ENCODE peak calls at places on chromosomes 12 and 14, in five cellular contexts. One of them, this sample, is unnamed. For H3K4me1, the result is how much of the 10 kb centered on the place peaks cover.

GRCh38 chr12:89552376-89552775 is 26.5 kb upstream of the POC1B start:
- DNase-seq in fibroblast of lung: peak
- DNase-seq in cardiac muscle cell: no peak
- DNase-seq in endodermal cell: no peak
- DNase-seq in effector memory CD4-positive, alpha-beta T cell: no peak
- DNase-seq in this sample: no peak

GRCh38 chr12:45939759-45940158 is 50.6 kb downstream of the SCAF11 start:
- DNase-seq in fibroblast of lung: no peak
- DNase-seq in cardiac muscle cell: no peak
- DNase-seq in endodermal cell: no peak
- DNase-seq in effector memory CD4-positive, alpha-beta T cell: no peak
- DNase-seq in this sample: no peak

GRCh38 chr12:79300199-79300568 is 390.6 kb downstream of the PAWR start:
- DNase-seq in effector memory CD4-positive, alpha-beta T cell: no peak
- DNase-seq in endodermal cell: no peak
- DNase-seq in fibroblast of lung: peak
- DNase-seq in cardiac muscle cell: no peak
- DNase-seq in this sample: peak

GRCh38 chr12:54983536-54984102 is 943 bp downstream of the TESPA1 start:
- DNase-seq in effector memory CD4-positive, alpha-beta T cell: no peak
- DNase-seq in fibroblast of lung: no peak
- DNase-seq in cardiac muscle cell: no peak
- DNase-seq in endodermal cell: no peak
- DNase-seq in this sample: no peak

GRCh38 chr12:50742776-50743175 is 21.1 kb upstream of the ATF1 start:
- DNase-seq in endodermal cell: no peak
- DNase-seq in fibroblast of lung: no peak
- DNase-seq in cardiac muscle cell: no peak
- DNase-seq in effector memory CD4-positive, alpha-beta T cell: no peak
- DNase-seq in this sample: no peak

GRCh38 chr14:89428556-89429196 is 11.6 kb upstream of the FOXN3 start:
- DNase-seq in endodermal cell: peak
- DNase-seq in cardiac muscle cell: no peak
- DNase-seq in fibroblast of lung: peak
- DNase-seq in effector memory CD4-positive, alpha-beta T cell: no peak
- DNase-seq in this sample: no peak

GRCh38 chr14:70808023-70808401 is 1.3 kb downstream of the MAP3K9 start:
- DNase-seq in endodermal cell: no peak
- DNase-seq in fibroblast of lung: peak
- DNase-seq in cardiac muscle cell: peak
- DNase-seq in effector memory CD4-positive, alpha-beta T cell: peak
- DNase-seq in this sample: peak

GRCh38 chr14:20682127-20682434 is 2.3 kb upstream of the RNASE4 start:
- DNase-seq in effector memory CD4-positive, alpha-beta T cell: no peak
- DNase-seq in cardiac muscle cell: no peak
- DNase-seq in fibroblast of lung: no peak
- DNase-seq in endodermal cell: no peak
- DNase-seq in this sample: no peak

GRCh38 chr12:65998031-65998430 is 132.5 kb downstream of the LLPH start:
- DNase-seq in fibroblast of lung: no peak
- DNase-seq in endodermal cell: no peak
- DNase-seq in effector memory CD4-positive, alpha-beta T cell: no peak
- DNase-seq in cardiac muscle cell: no peak
- DNase-seq in this sample: no peak

GRCh38 chr12:31221566-31221945 is 104.4 kb downstream of the SINHCAF start:
- DNase-seq in fibroblast of lung: no peak
- DNase-seq in endodermal cell: no peak
- DNase-seq in effector memory CD4-positive, alpha-beta T cell: no peak
- DNase-seq in cardiac muscle cell: no peak
- DNase-seq in this sample: no peak

GRCh38 chr12:56230449-56231183 is 765 bp downstream of the SLC39A5 start:
- DNase-seq in endodermal cell: no peak
- DNase-seq in cardiac muscle cell: no peak
- DNase-seq in fibroblast of lung: no peak
- DNase-seq in effector memory CD4-positive, alpha-beta T cell: no peak
- DNase-seq in this sample: no peak

GRCh38 chr14:25911831-25912230 is 686.0 kb downstream of the NOVA1 start:
- DNase-seq in endodermal cell: no peak
- DNase-seq in cardiac muscle cell: no peak
- DNase-seq in effector memory CD4-positive, alpha-beta T cell: no peak
- DNase-seq in fibroblast of lung: no peak
- DNase-seq in this sample: no peak

GRCh38 chr12:106170285-106170684 is 31.5 kb upstream of the NUAK1 start:
- DNase-seq in cardiac muscle cell: no peak
- DNase-seq in effector memory CD4-positive, alpha-beta T cell: no peak
- DNase-seq in endodermal cell: peak
- DNase-seq in fibroblast of lung: peak
- DNase-seq in this sample: no peak

GRCh38 chr12:86658303-86658702 is 402.1 kb upstream of the MGAT4C start:
- DNase-seq in endodermal cell: no peak
- DNase-seq in cardiac muscle cell: no peak
- DNase-seq in effector memory CD4-positive, alpha-beta T cell: no peak
- DNase-seq in fibroblast of lung: no peak
- DNase-seq in this sample: no peak

GRCh38 chr12:45232771-45233372 is 17.0 kb downstream of the ANO6 start:
- DNase-seq in cardiac muscle cell: no peak
- DNase-seq in effector memory CD4-positive, alpha-beta T cell: no peak
- DNase-seq in fibroblast of lung: peak
- DNase-seq in endodermal cell: peak
- DNase-seq in this sample: peak

GRCh38 chr12:50753232-50753769 is 10.6 kb upstream of the ATF1 start:
- DNase-seq in effector memory CD4-positive, alpha-beta T cell: no peak
- DNase-seq in fibroblast of lung: no peak
- DNase-seq in endodermal cell: no peak
- DNase-seq in cardiac muscle cell: no peak
- DNase-seq in this sample: no peak

GRCh38 chr14:58912799-58913432 is 275.2 kb downstream of the DACT1 start:
- DNase-seq in endodermal cell: no peak
- DNase-seq in cardiac muscle cell: no peak
- DNase-seq in effector memory CD4-positive, alpha-beta T cell: no peak
- DNase-seq in fibroblast of lung: no peak
- DNase-seq in this sample: no peak

GRCh38 chr12:122834921-122835692 is at the start of gene HIP1R:
- DNase-seq in fibroblast of lung: no peak
- DNase-seq in endodermal cell: peak
- DNase-seq in cardiac muscle cell: peak
- DNase-seq in effector memory CD4-positive, alpha-beta T cell: peak
- DNase-seq in this sample: no peak

GRCh38 chr14:38129705-38130104 is 78.0 kb upstream of the SSTR1 start:
- DNase-seq in cardiac muscle cell: no peak
- DNase-seq in endodermal cell: no peak
- DNase-seq in effector memory CD4-positive, alpha-beta T cell: no peak
- DNase-seq in fibroblast of lung: no peak
- DNase-seq in this sample: no peak

GRCh38 chr12:116849216-116849615 is 32.0 kb downstream of the HRK start:
- DNase-seq in cardiac muscle cell: no peak
- DNase-seq in endodermal cell: no peak
- DNase-seq in fibroblast of lung: no peak
- DNase-seq in effector memory CD4-positive, alpha-beta T cell: no peak
- DNase-seq in this sample: no peak

GRCh38 chr14:92481386-92481785 is 32.2 kb upstream of the RIN3 start:
- DNase-seq in endodermal cell: peak
- DNase-seq in effector memory CD4-positive, alpha-beta T cell: no peak
- DNase-seq in fibroblast of lung: peak
- DNase-seq in cardiac muscle cell: no peak
- DNase-seq in this sample: no peak

GRCh38 chr14:100677925-100678765 is 48.5 kb upstream of the DLK1 start:
- DNase-seq in effector memory CD4-positive, alpha-beta T cell: no peak
- DNase-seq in cardiac muscle cell: peak
- DNase-seq in endodermal cell: peak
- DNase-seq in fibroblast of lung: peak
- DNase-seq in this sample: no peak
- H3K4me1 ChIP-seq in effector memory CD4-positive, alpha-beta T cell: under half
- H3K4me1 ChIP-seq in cardiac muscle cell: under half
- H3K4me1 ChIP-seq in endodermal cell: under half
- H3K4me1 ChIP-seq in fibroblast of lung: under half
- H3K4me1 ChIP-seq in this sample: under half

DNA sequence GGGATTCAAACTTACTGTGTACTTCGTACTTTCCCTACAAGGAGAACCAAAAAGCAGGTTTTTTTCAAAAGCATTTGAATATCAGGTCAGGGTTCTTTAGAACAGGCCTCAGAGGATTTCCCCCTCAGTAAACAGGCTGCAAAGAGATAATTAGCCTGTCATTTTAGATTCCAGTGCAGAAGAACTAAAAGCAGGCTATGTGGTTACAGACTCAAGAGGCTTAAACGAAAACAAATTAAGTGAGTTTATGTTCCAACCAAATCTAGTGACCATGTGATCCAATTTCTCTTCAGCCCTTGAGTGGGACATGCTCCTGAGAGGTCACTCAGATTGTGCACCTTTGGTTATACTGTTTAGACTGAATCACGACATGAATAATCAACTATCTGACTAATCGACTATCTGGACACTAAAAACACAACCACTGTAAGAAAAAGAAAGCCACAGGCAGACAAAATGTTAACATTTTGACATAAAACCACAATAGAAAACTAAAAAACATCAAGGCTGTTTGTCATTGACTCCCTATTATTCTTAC is 4.5 kb downstream of the TMED8 start:
- DNase-seq in cardiac muscle cell: peak
- DNase-seq in endodermal cell: no peak
- DNase-seq in fibroblast of lung: peak
- DNase-seq in effector memory CD4-positive, alpha-beta T cell: no peak
- DNase-seq in this sample: no peak
- H3K4me1 ChIP-seq in cardiac muscle cell: under half
- H3K4me1 ChIP-seq in endodermal cell: under half
- H3K4me1 ChIP-seq in fibroblast of lung: under half
- H3K4me1 ChIP-seq in effector memory CD4-positive, alpha-beta T cell: under half
- H3K4me1 ChIP-seq in this sample: under half

GRCh38 chr12:70254225-70254624 is 11.0 kb downstream of the CNOT2 start:
- DNase-seq in fibroblast of lung: no peak
- DNase-seq in endodermal cell: no peak
- DNase-seq in effector memory CD4-positive, alpha-beta T cell: no peak
- DNase-seq in cardiac muscle cell: no peak
- DNase-seq in this sample: no peak

GRCh38 chr12:70260610-70261009 is 17.4 kb downstream of the CNOT2 start:
- DNase-seq in fibroblast of lung: no peak
- DNase-seq in effector memory CD4-positive, alpha-beta T cell: no peak
- DNase-seq in cardiac muscle cell: no peak
- DNase-seq in endodermal cell: no peak
- DNase-seq in this sample: no peak

GRCh38 chr12:70254846-70255245 is 11.6 kb downstream of the CNOT2 start:
- DNase-seq in endodermal cell: no peak
- DNase-seq in fibroblast of lung: no peak
- DNase-seq in cardiac muscle cell: no peak
- DNase-seq in effector memory CD4-positive, alpha-beta T cell: no peak
- DNase-seq in this sample: no peak

GRCh38 chr12:70255311-70255710 is 12.1 kb downstream of the CNOT2 start:
- DNase-seq in cardiac muscle cell: no peak
- DNase-seq in endodermal cell: no peak
- DNase-seq in fibroblast of lung: peak
- DNase-seq in effector memory CD4-positive, alpha-beta T cell: no peak
- DNase-seq in this sample: no peak

DNA sequence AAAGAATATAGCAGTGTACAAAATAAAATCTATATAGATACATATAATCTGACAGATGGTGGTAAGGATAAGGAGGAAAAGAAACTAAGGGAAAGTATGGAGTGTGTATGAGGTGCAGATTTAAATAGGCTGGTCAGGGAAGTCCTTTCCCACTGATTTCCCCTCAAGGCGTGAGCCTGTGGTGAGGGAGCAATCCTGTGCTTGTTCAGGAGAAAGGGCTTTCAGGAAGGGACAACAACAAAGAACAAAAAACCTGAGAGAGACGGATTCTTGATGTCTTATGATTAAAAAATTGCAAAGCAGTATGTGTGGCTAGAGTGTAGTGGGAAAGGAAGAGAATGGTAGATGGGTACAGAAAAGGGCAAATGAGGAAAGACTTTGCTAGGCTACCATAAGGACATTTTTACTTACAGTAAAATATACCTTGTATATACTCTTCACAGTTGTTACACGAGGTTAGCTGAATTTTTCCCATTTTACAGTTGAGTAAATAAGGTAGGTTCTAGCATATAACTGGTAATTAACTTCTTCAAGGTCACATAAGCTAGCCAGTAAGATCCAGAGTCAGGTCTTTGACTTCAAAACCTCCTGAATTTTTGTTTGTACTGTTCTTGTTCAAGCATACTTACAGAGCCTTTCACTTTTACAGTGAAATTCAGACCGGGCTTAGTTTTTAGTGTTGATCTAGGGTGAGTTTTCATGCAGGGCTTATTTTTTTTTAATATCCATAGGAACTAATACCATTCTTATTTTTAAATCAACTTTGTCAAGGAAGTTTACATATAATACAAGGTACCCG is 15.6 kb downstream of the CNOT2 start:
- DNase-seq in effector memory CD4-positive, alpha-beta T cell: no peak
- DNase-seq in cardiac muscle cell: no peak
- DNase-seq in endodermal cell: peak
- DNase-seq in fibroblast of lung: no peak
- DNase-seq in this sample: peak
- H3K4me1 ChIP-seq in effector memory CD4-positive, alpha-beta T cell: under half
- H3K4me1 ChIP-seq in cardiac muscle cell: under half
- H3K4me1 ChIP-seq in endodermal cell: under half
- H3K4me1 ChIP-seq in fibroblast of lung: under half
- H3K4me1 ChIP-seq in this sample: under half

GRCh38 chr12:6961695-6962284 is 8.7 kb downstream of the PHB2 start:
- DNase-seq in cardiac muscle cell: peak
- DNase-seq in endodermal cell: peak
- DNase-seq in effector memory CD4-positive, alpha-beta T cell: peak
- DNase-seq in fibroblast of lung: peak
- DNase-seq in this sample: peak

GRCh38 chr12:6963741-6964446 is 6.6 kb downstream of the PHB2 start:
- DNase-seq in effector memory CD4-positive, alpha-beta T cell: no peak
- DNase-seq in cardiac muscle cell: no peak
- DNase-seq in endodermal cell: peak
- DNase-seq in fibroblast of lung: no peak
- DNase-seq in this sample: no peak

GRCh38 chr12:6964605-6965025 is 5.8 kb downstream of the PHB2 start:
- DNase-seq in effector memory CD4-positive, alpha-beta T cell: no peak
- DNase-seq in cardiac muscle cell: no peak
- DNase-seq in endodermal cell: no peak
- DNase-seq in fibroblast of lung: no peak
- DNase-seq in this sample: no peak

GRCh38 chr12:6962285-6963015 is 8.0 kb downstream of the PHB2 start:
- DNase-seq in fibroblast of lung: no peak
- DNase-seq in effector memory CD4-positive, alpha-beta T cell: no peak
- DNase-seq in endodermal cell: no peak
- DNase-seq in cardiac muscle cell: peak
- DNase-seq in this sample: peak

DNA sequence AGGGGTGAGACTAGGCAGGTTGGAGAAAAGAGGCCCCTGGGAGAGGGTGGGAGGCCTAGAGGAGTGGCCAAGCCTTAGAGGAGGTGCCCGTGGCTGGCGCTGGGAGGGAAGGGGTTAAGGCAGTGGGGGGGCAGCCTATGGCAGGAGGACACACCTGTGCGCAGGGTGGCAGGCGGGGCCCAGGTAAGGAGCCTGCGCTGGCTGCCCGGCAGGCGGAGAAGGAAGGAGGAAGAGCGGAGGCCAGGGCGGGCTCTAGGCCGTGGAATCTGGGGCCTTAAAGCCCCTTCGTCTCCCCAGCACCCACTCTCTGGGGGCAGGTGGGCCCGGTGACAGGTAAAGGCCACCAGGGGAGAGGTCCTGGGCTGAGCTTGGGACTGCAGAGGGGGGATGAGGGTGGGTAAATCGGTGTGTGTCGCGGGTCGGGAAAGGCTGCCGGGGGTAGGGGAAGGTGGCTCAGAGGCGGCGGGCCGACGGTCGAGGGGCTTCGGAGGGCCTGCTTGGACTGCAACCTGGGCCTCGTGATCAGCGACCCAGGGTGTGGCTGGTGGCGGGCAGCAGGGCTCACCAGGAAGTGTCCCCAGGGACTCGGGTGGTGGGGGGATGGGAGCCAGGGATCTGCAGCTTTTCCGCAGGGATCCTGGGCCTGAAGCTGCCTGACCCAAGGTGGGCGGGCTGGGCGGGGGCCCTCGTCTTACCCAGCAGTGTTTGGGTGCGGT is 7.3 kb downstream of the PHB2 start:
- DNase-seq in effector memory CD4-positive, alpha-beta T cell: no peak
- DNase-seq in endodermal cell: peak
- DNase-seq in cardiac muscle cell: no peak
- DNase-seq in fibroblast of lung: no peak
- DNase-seq in this sample: peak
- H3K4me1 ChIP-seq in effector memory CD4-positive, alpha-beta T cell: half or more
- H3K4me1 ChIP-seq in endodermal cell: under half
- H3K4me1 ChIP-seq in cardiac muscle cell: under half
- H3K4me1 ChIP-seq in fibroblast of lung: under half
- H3K4me1 ChIP-seq in this sample: under half

This sample was measured in PC-9.